ENCODE peak calls at places on chromosomes 1 and 21, in four cellular contexts. A is mesenchymal stem cell, J is H1, M is trophoblast cell. I is an unnamed sample. For H3K79me1, the result is how much of the 10 kb centered on the place peaks cover.

GRCh38 chr1:17624540-17625256 is 85.2 kb downstream of the ARHGEF10L start:
- DNase-seq in A (no peak), J (no peak), M (no peak), I (no peak)

GRCh38 chr1:3027611-3028371 is 6.5 kb downstream of the ACTRT2 start:
- DNase-seq in J (no peak), M (no peak), A (no peak), I (no peak)

GRCh38 chr1:165384016-165384415 is 27.5 kb upstream of the LMX1A start:
- DNase-seq in M (no peak), J (no peak), A (no peak), I (no peak)

GRCh38 chr1:212141404-212141803 is 105.9 kb downstream of the DTL start:
- DNase-seq in M (no peak), J (no peak), A (no peak), I (no peak)

GRCh38 chr1:205664399-205665108 is 15.8 kb downstream of the SLC45A3 start:
- DNase-seq in M (peak), J (no peak), A (peak), I (no peak)

GRCh38 chr1:232922475-232922874 is 27.9 kb upstream of the NTPCR start:
- DNase-seq in A (peak), J (no peak), M (no peak), I (no peak)

GRCh38 chr1:161824618-161825017 is 58.5 kb downstream of the ATF6 start:
- DNase-seq in M (no peak), A (no peak), J (no peak), I (no peak)

GRCh38 chr21:31566061-31566460 is 93.4 kb upstream of the SOD1 start:
- DNase-seq in M (no peak), A (no peak), J (no peak), I (no peak)

GRCh38 chr1:150235436-150235851 is 468 bp downstream of the ANP32E start:
- DNase-seq in M (no peak), J (no peak), A (no peak), I (no peak)

GRCh38 chr1:48916121-48917069 is 139.7 kb upstream of the BEND5 start:
- DNase-seq in A (peak), M (no peak), J (peak), I (peak)

GRCh38 chr1:48109390-48110009 is 112.3 kb upstream of the TRABD2B start:
- DNase-seq in A (peak), M (peak), J (no peak), I (peak)

GRCh38 chr21:41707231-41707988 is 59.4 kb downstream of the RIPK4 start:
- DNase-seq in M (no peak), J (no peak), A (no peak), I (no peak)

GRCh38 chr1:20322081-20322824 is 31.6 kb downstream of the VWA5B1 start:
- DNase-seq in J (no peak), M (no peak), A (no peak), I (no peak)

GRCh38 chr1:204894606-204895005 is 23.9 kb downstream of the NFASC start:
- DNase-seq in M (no peak), A (no peak), J (no peak), I (no peak)

GRCh38 chr1:46062651-46063319 is 69.6 kb downstream of the PIK3R3 start:
- DNase-seq in A (peak), J (no peak), M (no peak), I (no peak)

GRCh38 chr1:151372411-151372934 is at the start of gene SELENBP1:
- DNase-seq in J (peak), M (no peak), A (peak), I (peak)

GRCh38 chr1:75725861-75726361 is 1.4 kb downstream of the ACADM start:
- DNase-seq in J (no peak), M (no peak), A (no peak), I (no peak)

GRCh38 chr21:43929217-43929971 is 64.4 kb downstream of the AGPAT3 start:
- DNase-seq in A (no peak), M (no peak), J (no peak), I (no peak)

GRCh38 chr1:6262570-6263420 is 1.9 kb upstream of the GPR153 start:
- DNase-seq in M (no peak), J (no peak), A (peak), I (no peak)

GRCh38 chr1:168084396-168085231 is 52.1 kb downstream of the GPR161 start:
- DNase-seq in M (peak), J (peak), A (peak), I (peak)

GRCh38 chr1:40944326-40944725 is 35.2 kb upstream of the CTPS1 start:
- DNase-seq in J (no peak), A (peak), M (no peak), I (no peak)

GRCh38 chr1:116878804-116879477 is 30.8 kb upstream of the PTGFRN start:
- DNase-seq in A (peak), M (peak), J (no peak), I (peak)

GRCh38 chr1:36094621-36095061 is 5.9 kb downstream of the ADPRS start:
- DNase-seq in M (no peak), J (no peak), A (no peak), I (no peak)

GRCh38 chr1:8702121-8702520 is 115.3 kb downstream of the RERE start:
- DNase-seq in A (peak), J (no peak), M (peak), I (no peak)

GRCh38 chr1:67647814-67648358 is 37.1 kb upstream of the GADD45A start:
- DNase-seq in J (no peak), A (no peak), M (no peak), I (no peak)

GRCh38 chr1:58983633-58984301 is 199.9 kb upstream of the JUN start:
- DNase-seq in A (no peak), M (no peak), J (no peak), I (no peak)

GRCh38 chr1:56821462-56821797 is 2.2 kb upstream of the FYB2 start:
- DNase-seq in J (no peak), A (peak), M (no peak), I (no peak)

GRCh38 chr1:116012716-116013115 is 36.4 kb downstream of the SLC22A15 start:
- DNase-seq in J (no peak), A (no peak), M (no peak), I (no peak)

GRCh38 chr1:165635823-165636222 is 4.8 kb downstream of the MGST3 start:
- DNase-seq in J (no peak), M (no peak), A (no peak), I (no peak)

GRCh38 chr21:15992171-15992570 is 262.4 kb downstream of the USP25 start:
- DNase-seq in J (no peak), A (peak), M (no peak), I (no peak)

GRCh38 chr1:7393141-7393540 is 378.0 kb upstream of the VAMP3 start:
- DNase-seq in M (no peak), A (peak), J (no peak), I (no peak)

GRCh38 chr1:64686828-64687724 is 57.8 kb upstream of the RAVER2 start:
- DNase-seq in J (no peak), A (peak), M (peak), I (peak)

GRCh38 chr1:53567458-53568250 is 108.5 kb downstream of the DMRTB1 start:
- DNase-seq in J (no peak), M (no peak), A (no peak), I (no peak)

GRCh38 chr21:40165212-40165611 is 298.0 kb downstream of the PCP4 start:
- DNase-seq in M (no peak), A (no peak), J (no peak), I (peak)

GRCh38 chr1:234373064-234373937 is at the start of gene COA6:
- DNase-seq in M (peak), A (peak), J (peak), I (peak)

GRCh38 chr1:197924516-197925123 is 7.4 kb downstream of the LHX9 start:
- DNase-seq in M (no peak), J (no peak), A (peak), I (peak)

GRCh38 chr1:222926566-222926965 is 111.7 kb downstream of the DISP1 start:
- DNase-seq in J (no peak), A (peak), M (no peak), I (no peak)

DNA sequence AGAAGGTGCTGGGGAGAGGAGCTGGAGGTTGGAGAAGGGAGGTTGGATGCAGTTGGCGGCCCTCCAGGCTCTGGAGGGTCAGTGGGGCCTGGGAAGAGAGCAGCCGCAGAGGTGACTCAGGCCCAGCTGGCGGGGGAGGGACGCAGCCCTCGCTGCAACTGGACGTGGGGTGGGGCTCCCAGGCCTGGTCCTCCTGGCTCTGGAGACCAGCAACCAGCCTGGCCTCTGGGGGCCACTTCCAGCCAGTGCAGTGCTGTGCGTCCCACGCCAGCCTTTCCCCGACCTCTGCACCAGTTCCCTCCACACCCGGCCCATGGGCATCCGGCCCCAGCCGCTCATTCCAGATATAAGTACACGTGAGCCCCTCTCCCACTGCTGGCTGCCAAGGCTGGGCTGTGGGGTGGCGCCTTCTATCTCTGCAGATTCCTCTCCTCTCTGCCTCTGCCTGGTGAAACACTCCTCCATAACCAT is 38.0 kb upstream of the COL18A1 start:
- DNase-seq in M (no peak), J (no peak), A (peak), I (no peak)
- H2BK12ac ChIP-seq in M (peak), J (peak), A (peak), I (peak)

GRCh38 chr1:180964056-180964455 is 51.4 kb downstream of the KIAA1614 start:
- DNase-seq in M (no peak), A (no peak), J (no peak), I (no peak)

GRCh38 chr1:180966744-180967536 is 54.2 kb downstream of the KIAA1614 start:
- DNase-seq in M (no peak), J (no peak), A (no peak), I (no peak)

GRCh38 chr1:180966310-180966709 is 53.6 kb downstream of the KIAA1614 start:
- DNase-seq in J (no peak), M (no peak), A (no peak), I (no peak)

GRCh38 chr1:180964609-180965008 is 51.9 kb downstream of the KIAA1614 start:
- DNase-seq in A (no peak), M (no peak), J (no peak), I (no peak)

GRCh38 chr1:180962178-180962577 is 49.5 kb downstream of the KIAA1614 start:
- DNase-seq in A (no peak), M (no peak), J (no peak), I (no peak)
- H3K4me3 ChIP-seq in A (no peak), M (no peak), J (no peak), I (no peak)

GRCh38 chr1:1796466-1796865 is 18.2 kb upstream of the NADK start:
- DNase-seq in A (no peak), J (no peak), M (no peak), I (no peak)
- H3K79me1 ChIP-seq in A (under half), J (under half), M (under half), I (under half)

GRCh38 chr1:28246427-28246832 is 10.5 kb downstream of the ATP5IF1 start:
- DNase-seq in M (peak), A (no peak), J (no peak), I (no peak)

GRCh38 chr1:28249013-28249870 is 10.1 kb upstream of the SESN2 start:
- DNase-seq in A (peak), J (no peak), M (peak), I (peak)

GRCh38 chr1:28249879-28250295 is 9.4 kb upstream of the SESN2 start:
- DNase-seq in J (no peak), A (no peak), M (no peak), I (no peak)

GRCh38 chr1:28248273-28249012 is 10.9 kb upstream of the SESN2 start:
- DNase-seq in J (no peak), M (peak), A (peak), I (peak)

GRCh38 chr1:28247603-28248272 is 11.6 kb upstream of the SESN2 start:
- DNase-seq in J (no peak), M (no peak), A (no peak), I (no peak)
- H2BK12ac ChIP-seq in J (peak), M (peak), A (peak), I (no peak)

GRCh38 chr1:19080715-19081114 is 124.2 kb upstream of the IFFO2 start:
- DNase-seq in A (peak), J (no peak), M (no peak), I (no peak)
- H3K4me3 ChIP-seq in A (no peak), J (no peak), M (no peak), I (no peak)

DNA sequence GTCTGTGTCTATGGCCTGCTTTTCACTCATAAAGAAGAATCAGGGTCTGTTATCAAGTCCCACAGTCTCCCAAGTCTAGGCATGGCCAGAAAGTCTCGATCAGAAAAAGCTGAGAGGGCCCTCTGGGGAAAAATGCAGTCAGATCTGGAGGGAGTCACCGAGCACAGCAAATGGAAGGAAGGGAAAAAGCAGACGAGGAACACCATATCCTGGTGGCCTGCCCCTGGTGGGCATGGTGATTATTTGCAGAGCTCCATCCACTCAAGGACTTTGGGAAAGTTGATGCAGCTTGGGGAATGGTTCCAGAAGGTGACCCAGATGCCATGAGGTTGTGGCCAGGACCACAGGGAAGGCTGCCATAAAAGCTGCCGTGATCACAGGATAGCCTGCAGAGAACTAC is 189.1 kb downstream of the CLIC6 start:
- DNase-seq in J (no peak), A (no peak), M (no peak), I (no peak)
- H3K79me1 ChIP-seq in J (under half), A (under half), M (under half), I (under half)

GRCh38 chr1:215566556-215567490 is at the start of gene KCTD3:
- DNase-seq in J (no peak), A (peak), M (peak), I (peak)
- H2BK12ac ChIP-seq in J (no peak), A (peak), M (peak), I (no peak)

DNA sequence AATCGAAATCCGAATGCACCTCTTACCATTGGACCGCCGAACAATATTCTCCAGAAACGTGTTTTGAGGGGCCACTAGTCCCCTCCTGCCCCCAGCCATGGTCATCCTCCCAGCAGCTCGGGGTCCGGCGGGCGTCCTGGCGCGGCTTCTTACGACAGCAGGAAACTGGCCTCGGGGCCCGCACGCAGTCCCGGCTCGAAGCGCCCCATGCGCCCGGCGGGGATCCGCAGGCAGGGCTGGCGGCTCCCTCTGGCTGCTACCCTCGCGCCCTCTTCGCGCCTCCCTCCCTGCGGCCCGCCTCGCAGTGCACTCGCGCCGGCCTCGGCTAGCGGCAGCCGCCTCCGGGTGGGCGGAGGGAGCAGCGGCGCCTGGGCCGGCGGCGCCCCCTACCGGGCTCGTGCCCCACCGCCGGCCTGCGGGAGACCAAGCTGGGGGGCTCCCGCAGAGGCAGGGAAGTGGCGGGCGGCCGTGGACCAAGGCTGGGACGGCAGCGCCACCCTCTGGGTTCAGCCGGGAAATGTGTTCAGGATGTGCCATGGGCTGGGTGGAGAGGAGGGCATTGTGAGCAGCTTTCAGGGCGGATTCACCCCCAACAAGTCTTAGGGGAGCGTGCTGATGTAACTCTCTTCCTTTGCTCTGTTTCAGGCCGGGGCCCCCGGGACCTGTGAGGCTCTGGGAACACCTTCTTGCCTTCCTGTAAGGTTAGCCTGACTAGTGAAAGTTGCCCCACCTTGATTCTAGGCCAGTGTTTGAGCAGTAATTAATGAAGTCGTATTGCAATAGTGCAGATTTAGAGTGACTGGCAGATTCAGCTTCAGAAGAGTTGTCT is at the start of gene KCNH1:
- DNase-seq in J (peak), M (peak), A (peak), I (peak)
- H3K4me3 ChIP-seq in J (peak), M (peak), A (peak), I (peak)

GRCh38 chr1:85365851-85366250 is 89.4 kb upstream of the BCL10 start:
- DNase-seq in J (no peak), A (peak), M (no peak), I (no peak)

GRCh38 chr1:85366391-85366790 is 90.0 kb upstream of the BCL10 start:
- DNase-seq in J (no peak), A (peak), M (no peak), I (no peak)

GRCh38 chr1:85372683-85373446 is 92.1 kb downstream of the DDAH1 start:
- DNase-seq in A (peak), M (no peak), J (no peak), I (no peak)

GRCh38 chr1:85371021-85371420 is 93.9 kb downstream of the DDAH1 start:
- DNase-seq in J (no peak), A (no peak), M (no peak), I (no peak)

DNA sequence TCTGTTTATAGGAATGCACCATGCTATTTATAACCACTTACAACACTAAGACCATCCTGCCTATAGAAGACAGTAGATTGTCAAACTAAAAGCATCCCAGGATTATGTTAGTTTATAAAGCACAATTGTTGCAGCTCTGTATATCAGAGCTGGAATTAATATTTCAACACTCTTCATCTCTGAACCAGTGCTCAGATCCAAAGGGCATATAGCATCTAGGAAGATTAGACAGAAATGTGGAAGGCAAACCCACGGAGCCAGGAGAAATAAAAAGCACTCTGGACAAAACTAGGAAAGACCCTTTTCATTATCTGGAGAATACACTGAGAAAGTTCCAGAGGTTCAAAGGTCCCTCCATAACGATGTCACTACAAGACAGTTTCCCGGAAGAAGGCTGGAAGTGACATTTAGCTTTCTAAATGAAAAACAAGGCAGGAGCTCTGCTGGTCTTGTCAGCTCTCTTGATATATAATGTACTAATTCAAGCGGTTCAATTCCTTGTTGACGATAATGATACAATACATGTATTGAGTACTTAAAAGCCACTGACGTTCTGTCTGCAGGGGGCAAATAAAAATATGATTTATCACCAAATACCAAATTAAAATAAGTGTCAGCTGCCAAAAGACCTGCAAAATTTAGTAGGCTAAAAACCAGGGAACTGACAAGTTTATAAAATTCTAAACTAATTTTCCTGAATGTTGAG is 91.8 kb upstream of the BCL10 start:
- DNase-seq in M (no peak), A (peak), J (no peak), I (no peak)
- H3K79me1 ChIP-seq in M (under half), A (under half), J (under half), I (under half)